ENCODE peak calls at places on chromosomes 13 and 19, in five cellular contexts. N is astrocyte of the spinal cord, P is omental fat pad, U is pancreas, V is posterior cingulate gyrus. D is an unnamed sample.

GRCh38 chr13:98686281-98686680 is 66.2 kb downstream of the SLC15A1 start:
- DNase-seq in U (no peak), N (no peak), V (no peak), P (no peak), D (no peak)

GRCh38 chr19:28296506-28296905 is 916.4 kb downstream of the UQCRFS1 start:
- DNase-seq in P (no peak), V (no peak), U (no peak), N (peak), D (no peak)

GRCh38 chr13:114285166-114285808 is 3.9 kb downstream of the UPF3A start:
- DNase-seq in U (no peak), N (peak), P (no peak), V (no peak), D (no peak)

GRCh38 chr13:97889803-97890202 is 63.7 kb upstream of the IPO5 start:
- DNase-seq in U (no peak), P (no peak), V (no peak), N (no peak), D (no peak)

GRCh38 chr19:10191347-10191746 is 3.4 kb downstream of the DNMT1 start:
- DNase-seq in U (no peak), V (no peak), P (no peak), N (peak), D (no peak)

GRCh38 chr19:9878511-9879196 is 43.5 kb downstream of the PIN1 start:
- DNase-seq in V (no peak), U (no peak), P (no peak), N (no peak), D (no peak)

GRCh38 chr19:3723110-3723488 is 14.9 kb downstream of the TJP3 start:
- DNase-seq in U (no peak), V (no peak), N (no peak), P (no peak), D (no peak)

GRCh38 chr19:2488942-2489731 is 13.2 kb downstream of the GADD45B start:
- DNase-seq in N (peak), V (peak), U (no peak), P (no peak), D (peak)

GRCh38 chr19:3975637-3976087 is 4.8 kb upstream of the DAPK3 start:
- DNase-seq in P (no peak), U (no peak), N (no peak), V (no peak), D (no peak)

GRCh38 chr13:97188207-97188606 is 33.9 kb upstream of the MBNL2 start:
- DNase-seq in P (no peak), N (no peak), U (no peak), V (no peak), D (no peak)

GRCh38 chr13:73335226-73335625 is 276.4 kb downstream of the KLF5 start:
- DNase-seq in U (no peak), P (no peak), V (no peak), N (peak), D (no peak)

GRCh38 chr13:43786766-43787517 is at the start of gene ENOX1:
- DNase-seq in V (peak), N (peak), P (peak), U (peak), D (peak)

GRCh38 chr19:45676851-45677263 is 8.8 kb downstream of the GIPR start:
- DNase-seq in P (no peak), U (peak), V (no peak), N (no peak), D (no peak)

GRCh38 chr19:43664008-43664407 is 6.0 kb downstream of the PLAUR start:
- DNase-seq in U (no peak), N (no peak), P (no peak), V (no peak), D (no peak)

GRCh38 chr13:48221301-48222190 is 11.5 kb upstream of the ITM2B start:
- DNase-seq in V (no peak), P (no peak), N (no peak), U (no peak), D (no peak)

GRCh38 chr13:114121496-114122466 is 10.6 kb downstream of the RASA3 start:
- DNase-seq in P (no peak), N (no peak), V (no peak), U (no peak), D (no peak)

GRCh38 chr13:48653074-48654054 is at the start of gene CYSLTR2:
- DNase-seq in N (peak), U (no peak), V (no peak), P (no peak), D (no peak)

GRCh38 chr19:55333870-55334269 is 5.8 kb upstream of the KMT5C start:
- DNase-seq in N (no peak), V (no peak), P (no peak), U (no peak), D (no peak)

GRCh38 chr19:8926341-8926740 is 83.9 kb downstream of the MUC16 start:
- DNase-seq in N (no peak), U (no peak), P (no peak), V (no peak), D (no peak)

GRCh38 chr19:13902993-13903555 is 2.8 kb downstream of the BRME1 start:
- DNase-seq in U (no peak), N (no peak), P (no peak), V (no peak), D (no peak)

GRCh38 chr19:33406521-33407139 is 33.1 kb downstream of the CEBPG start:
- DNase-seq in P (peak), N (peak), U (peak), V (peak), D (peak)

GRCh38 chr13:29508130-29508873 is 87.2 kb downstream of the SLC7A1 start:
- DNase-seq in V (peak), N (peak), P (peak), U (peak), D (peak)

GRCh38 chr19:41930322-41930722 is 2.1 kb upstream of the ERFL start:
- DNase-seq in N (no peak), U (no peak), V (no peak), P (no peak), D (no peak)

GRCh38 chr13:39538826-39539555 is 64.0 kb downstream of the LHFPL6 start:
- DNase-seq in V (no peak), N (peak), P (no peak), U (no peak), D (no peak)

GRCh38 chr19:47012620-47013019 is 7.0 kb upstream of the NPAS1 start:
- DNase-seq in V (no peak), N (no peak), U (no peak), P (no peak), D (no peak)

GRCh38 chr19:18868380-18869230 is 27.4 kb downstream of the CERS1 start:
- DNase-seq in U (no peak), V (no peak), P (no peak), N (no peak), D (no peak)

GRCh38 chr19:10808937-10809655 is 26.9 kb downstream of the TMED1 start:
- DNase-seq in P (no peak), V (no peak), N (peak), U (no peak), D (peak)

GRCh38 chr19:4288091-4288777 is 9.2 kb downstream of the SHD start:
- DNase-seq in N (no peak), U (no peak), V (no peak), P (no peak), D (no peak)

GRCh38 chr19:6101291-6101690 is 9.0 kb downstream of the RFX2 start:
- DNase-seq in U (no peak), V (no peak), N (no peak), P (no peak), D (no peak)

GRCh38 chr13:89845874-89846273 is 1501.6 kb upstream of the MIR17HG start:
- DNase-seq in V (no peak), P (no peak), N (no peak), U (no peak), D (no peak)

GRCh38 chr19:3698386-3698950 is 1.8 kb downstream of the PIP5K1C start:
- DNase-seq in V (no peak), N (no peak), P (no peak), U (no peak), D (no peak)

GRCh38 chr13:108194435-108194936 is 20.9 kb downstream of the LIG4 start:
- DNase-seq in P (no peak), N (no peak), V (no peak), U (no peak), D (no peak)

GRCh38 chr19:54178581-54179261 is 5.8 kb upstream of the TMC4 start:
- DNase-seq in U (no peak), V (no peak), N (no peak), P (no peak), D (peak)

GRCh38 chr19:50357178-50358100 is 8.0 kb downstream of the NAPSA start:
- DNase-seq in V (peak), P (peak), N (peak), U (peak), D (peak)

GRCh38 chr19:43731854-43732253 is 16.0 kb downstream of the IRGC start:
- DNase-seq in U (no peak), P (no peak), V (no peak), N (peak), D (no peak)

GRCh38 chr19:55703790-55704215 is 28.8 kb downstream of the EPN1 start:
- DNase-seq in V (peak), U (no peak), N (peak), P (no peak), D (no peak)

GRCh38 chr19:50315773-50316448 is 13.3 kb downstream of the KCNC3 start:
- DNase-seq in P (no peak), U (no peak), N (peak), V (no peak), D (no peak)

GRCh38 chr19:38678891-38679494 is 31.5 kb downstream of the ACTN4 start:
- DNase-seq in U (no peak), N (no peak), P (no peak), V (no peak), D (no peak)

D was measured in COR-L47.